ENCODE peak calls at places on chromosome 11, in nine cellular contexts. K is effector CD4-positive, alpha-beta T cell; Z is NCI-H1930; R is stimulated activated CD4-positive, alpha-beta T cell treated with anti-CD3 and anti-CD28 coated beads, Interleukin-2, amount 100 ng/mL, for 48 hours; X is breast epithelium; O is NCI-H524; J is kidney; G is COR-L47; E is GM18507. L is an unnamed sample.

GRCh38 chr11:27350503-27350902 is 12.5 kb downstream of the CCDC34 start:
- DNase-seq in K (no peak), Z (no peak), G (no peak), X (no peak), J (no peak), R (no peak), E (no peak), O (no peak), L (no peak)

GRCh38 chr11:8089791-8090510 is 8.9 kb downstream of the TUB start:
- DNase-seq in O (no peak), Z (no peak), G (no peak), E (no peak), R (no peak), K (no peak), X (no peak), J (no peak), L (no peak)

GRCh38 chr11:86418929-86419328 is 44.2 kb downstream of the CCDC81 start:
- DNase-seq in Z (peak; percentile 6), J (no peak), O (peak; percentile 14), G (peak; percentile 6), K (no peak), E (no peak), X (no peak), R (no peak), L (peak; percentile 36)

GRCh38 chr11:24635588-24636290 is 138.9 kb downstream of the LUZP2 start:
- DNase-seq in K (no peak), O (no peak), E (no peak), G (no peak), Z (no peak), X (no peak), J (no peak), R (no peak), L (no peak)

GRCh38 chr11:9015677-9016076 is 11.9 kb upstream of the NRIP3 start:
- DNase-seq in K (peak; percentile 39), R (peak; percentile 45), O (peak; percentile 46), J (no peak), X (peak; percentile 51), Z (peak; percentile 24), G (peak; percentile 73), E (peak; percentile 58), L (peak; percentile 82)

GRCh38 chr11:69002101-69002742 is 10.8 kb downstream of the MRGPRF start:
- DNase-seq in J (peak; percentile 40), X (no peak), R (no peak), G (no peak), Z (no peak), O (no peak), E (no peak), K (no peak), L (no peak)

GRCh38 chr11:129023968-129024676 is 81.5 kb upstream of the TP53AIP1 start:
- DNase-seq in G (no peak), R (no peak), E (no peak), Z (no peak), X (peak; percentile 75), J (peak; percentile 70), K (no peak), O (peak; percentile 4), L (no peak)

GRCh38 chr11:119483881-119484371 is 61.0 kb upstream of the THY1 start:
- DNase-seq in E (no peak), R (no peak), G (no peak), J (no peak), O (no peak), K (no peak), X (peak; percentile 13), Z (no peak), L (no peak)

GRCh38 chr11:17601206-17602075 is 54.4 kb downstream of the OTOG start:
- DNase-seq in R (no peak), Z (no peak), X (no peak), K (no peak), G (no peak), J (no peak), O (peak; percentile 78), E (no peak), L (no peak)

GRCh38 chr11:120881591-120881990 is 142.3 kb upstream of the TBCEL start:
- DNase-seq in X (no peak), R (no peak), K (no peak), Z (no peak), J (no peak), O (no peak), G (no peak), E (no peak), L (no peak)

GRCh38 chr11:108204918-108205499 is 17.4 kb downstream of the NPAT start:
- DNase-seq in X (no peak), E (no peak), K (no peak), Z (no peak), J (no peak), G (no peak), O (no peak), R (no peak), L (peak; percentile 16)

GRCh38 chr11:58675344-58676155 is 53.1 kb downstream of the CNTF start:
- DNase-seq in J (peak; percentile 85), X (peak; percentile 35), G (peak; percentile 40), R (peak; percentile 77), K (peak; percentile 64), E (peak; percentile 60), O (peak; percentile 17), Z (peak; percentile 39), L (peak; percentile 55)

GRCh38 chr11:116240661-116241060 is 532.1 kb downstream of the BUD13 start:
- DNase-seq in X (no peak), R (no peak), J (no peak), E (no peak), O (no peak), K (no peak), G (no peak), Z (no peak), L (no peak)

GRCh38 chr11:9069861-9070470 is 21.4 kb downstream of the SCUBE2 start:
- DNase-seq in K (no peak), E (no peak), Z (no peak), R (no peak), O (no peak), J (no peak), G (no peak), X (no peak), L (no peak)

GRCh38 chr11:130806746-130807145 is 109.5 kb downstream of the SNX19 start:
- DNase-seq in G (no peak), O (no peak), Z (no peak), J (no peak), X (no peak), K (no peak), R (no peak), E (no peak), L (no peak)

GRCh38 chr11:35750981-35751663 is 88.5 kb downstream of the TRIM44 start:
- DNase-seq in J (no peak), O (no peak), E (no peak), K (no peak), R (no peak), G (no peak), Z (no peak), X (no peak), L (no peak)

GRCh38 chr11:132862137-132862536 is 670.2 kb downstream of the OPCML start:
- DNase-seq in E (no peak), R (no peak), Z (no peak), J (no peak), O (no peak), G (no peak), K (no peak), X (no peak), L (no peak)

GRCh38 chr11:119701591-119702260 is 27.3 kb downstream of the NECTIN1 start:
- DNase-seq in Z (no peak), J (no peak), O (peak; percentile 44), X (no peak), E (no peak), R (no peak), G (no peak), K (no peak), L (no peak)

GRCh38 chr11:95764267-95764898 is 25.2 kb downstream of the FAM76B start:
- DNase-seq in R (no peak), Z (no peak), G (peak; percentile 32), X (no peak), K (no peak), E (peak; percentile 22), O (peak; percentile 47), J (no peak), L (peak; percentile 71)

GRCh38 chr11:59953463-59954218 is 10.2 kb upstream of the OOSP4A start:
- DNase-seq in K (no peak), X (no peak), O (no peak), R (no peak), J (no peak), Z (no peak), G (no peak), E (no peak), L (peak; percentile 59)

GRCh38 chr11:66314186-66314501 is 2.7 kb downstream of the CD248 start:
- DNase-seq in O (no peak), J (no peak), K (no peak), X (no peak), R (no peak), G (no peak), Z (no peak), E (no peak), L (no peak)

GRCh38 chr11:64222651-64223000 is 3.4 kb downstream of the TRPT1 start:
- DNase-seq in G (no peak), O (no peak), X (no peak), Z (no peak), E (no peak), J (no peak), R (no peak), K (no peak), L (no peak)

GRCh38 chr11:133082453-133082781 is 449.9 kb downstream of the OPCML start:
- DNase-seq in O (peak; percentile 56), E (no peak), J (peak; percentile 84), K (no peak), G (no peak), Z (peak; percentile 36), X (no peak), R (no peak), L (peak; percentile 38)

GRCh38 chr11:68978931-68979591 is 1.7 kb downstream of the MRGPRD start:
- DNase-seq in Z (no peak), X (no peak), G (no peak), R (no peak), E (no peak), O (no peak), J (peak; percentile 64), K (no peak), L (no peak)

GRCh38 chr11:33588056-33588455 is 112.6 kb downstream of the C11orf91 start:
- DNase-seq in G (no peak), E (no peak), K (no peak), J (no peak), O (no peak), X (no peak), Z (no peak), R (no peak), L (no peak)

GRCh38 chr11:2778630-2779498 is 79.1 kb upstream of the KCNQ1OT1 start:
- DNase-seq in R (no peak), Z (no peak), G (peak; percentile 66), O (peak; percentile 86), K (peak; percentile 1), E (no peak), J (peak; percentile 93), X (peak; percentile 81), L (peak; percentile 97)

GRCh38 chr11:13440100-13440855 is 22.7 kb downstream of the BTBD10 start:
- DNase-seq in X (no peak), E (no peak), G (peak; percentile 19), J (no peak), R (no peak), Z (no peak), O (peak; percentile 87), K (no peak), L (no peak)

GRCh38 chr11:58928082-58928574 is 11.2 kb upstream of the GLYATL1 start:
- DNase-seq in E (no peak), R (no peak), G (no peak), X (no peak), O (no peak), Z (no peak), K (no peak), J (no peak), L (no peak)

GRCh38 chr11:19525276-19525675 is 187.4 kb upstream of the NAV2 start:
- DNase-seq in J (no peak), G (no peak), K (no peak), X (no peak), E (no peak), O (no peak), R (no peak), Z (no peak), L (no peak)

GRCh38 chr11:109911488-109911887 is 181.7 kb upstream of the ZC3H12C start:
- DNase-seq in O (no peak), K (no peak), R (no peak), Z (no peak), E (no peak), J (no peak), X (no peak), G (no peak), L (no peak)

GRCh38 chr11:120633630-120634374 is 122.3 kb downstream of the GRIK4 start:
- DNase-seq in R (no peak), Z (no peak), E (no peak), J (peak; percentile 1), K (no peak), G (no peak), O (peak; percentile 53), X (no peak), L (no peak)

L was measured in erythroblast.